ENCODE peak calls at places on chromosome 5, in five cellular contexts. Q is stimulated activated CD8-positive, alpha-beta memory T cell treated with anti-CD3 and anti-CD28 coated beads, Interleukin-15, amount 100 ng/mL, for 4 hours; I is GM10248; B is iris pigment epithelial cell; K is NCI-H1417 treated with DMSO at 0.1 percent for 48 hours. X is an unnamed sample.
A peak's percentile ranks its signal among the peaks of the same experiment; 100 is the strongest.

GRCh38 chr5:20023686-20024085 is 35.7 kb upstream of the CDH18 start:
- DNase-seq in Q (no peak), I (no peak), B (peak; percentile 38), K (no peak), X (no peak)

GRCh38 chr5:109953821-109954220 is 264.1 kb downstream of the MAN2A1 start:
- DNase-seq in Q (no peak), I (no peak), B (no peak), K (no peak), X (no peak)

GRCh38 chr5:35478856-35479682 is 138.6 kb upstream of the SPEF2 start:
- DNase-seq in Q (no peak), I (no peak), B (peak; percentile 38), K (no peak), X (no peak)

GRCh38 chr5:17445185-17445584 is 52.8 kb upstream of the TAF11L2 start:
- DNase-seq in Q (no peak), I (no peak), B (no peak), K (no peak), X (no peak)

GRCh38 chr5:140869555-140869886 is 764 bp downstream of the PCDHA11 start:
- DNase-seq in Q (no peak), I (no peak), B (no peak), K (no peak), X (no peak)

GRCh38 chr5:173472164-173472563 is 143.9 kb upstream of the STC2 start:
- DNase-seq in Q (no peak), I (no peak), B (peak; percentile 97), K (no peak), X (peak; percentile 91)

GRCh38 chr5:122076669-122077450 is 1.2 kb downstream of the LOX start:
- DNase-seq in Q (no peak), I (peak; percentile 58), B (peak; percentile 81), K (no peak), X (no peak)

GRCh38 chr5:172701336-172702061 is 60.4 kb downstream of the NEURL1B start:
- DNase-seq in Q (no peak), I (no peak), B (no peak), K (no peak), X (no peak)

GRCh38 chr5:151139646-151140045 is 17.9 kb downstream of the ANXA6 start:
- DNase-seq in Q (no peak), I (no peak), B (no peak), K (no peak), X (no peak)

GRCh38 chr5:93249651-93250289 is 331.2 kb downstream of the NR2F1-AS1 start:
- DNase-seq in Q (no peak), I (no peak), B (peak; percentile 76), K (no peak), X (no peak)

GRCh38 chr5:15013654-15014463 is 142.3 kb upstream of the ANKH start:
- DNase-seq in Q (no peak), I (peak; percentile 35), B (peak; percentile 74), K (no peak), X (no peak)

GRCh38 chr5:107284822-107285510 is 385.8 kb downstream of the EFNA5 start:
- DNase-seq in Q (no peak), I (no peak), B (peak; percentile 79), K (no peak), X (no peak)

GRCh38 chr5:80083115-80083890 is 48.2 kb downstream of the THBS4 start:
- DNase-seq in Q (no peak), I (peak; percentile 73), B (peak; percentile 59), K (no peak), X (no peak)

GRCh38 chr5:111929892-111930291 is 172.9 kb upstream of the NREP start:
- DNase-seq in Q (no peak), I (no peak), B (peak; percentile 91), K (no peak), X (no peak)

X was measured in nucleus accumbens.